ENCODE peak calls at places on chromosomes 3 and 15, in six cellular contexts. One of them, this sample, is unnamed.

GRCh38 chr15:98906712-98907083 is 100.9 kb downstream of the PGPEP1L start:
- DNase-seq in Peyer's patch: no peak
- DNase-seq in MM.1S: no peak
- DNase-seq in PC-3: peak
- DNase-seq in fibroblast of lung: no peak
- DNase-seq in tibial nerve: no peak
- DNase-seq in this sample: peak

GRCh38 chr15:67678948-67679347 is 136.4 kb downstream of the MAP2K5 start:
- DNase-seq in tibial nerve: no peak
- DNase-seq in MM.1S: no peak
- DNase-seq in PC-3: no peak
- DNase-seq in fibroblast of lung: no peak
- DNase-seq in Peyer's patch: no peak
- DNase-seq in this sample: no peak

GRCh38 chr3:195897081-195897852 is 11.1 kb downstream of the TNK2 start:
- DNase-seq in Peyer's patch: no peak
- DNase-seq in tibial nerve: no peak
- DNase-seq in MM.1S: no peak
- DNase-seq in fibroblast of lung: peak
- DNase-seq in PC-3: peak
- DNase-seq in this sample: peak

GRCh38 chr3:102790742-102791141 is 355.9 kb downstream of the ZPLD1 start:
- DNase-seq in Peyer's patch: no peak
- DNase-seq in PC-3: no peak
- DNase-seq in tibial nerve: no peak
- DNase-seq in fibroblast of lung: peak
- DNase-seq in MM.1S: no peak
- DNase-seq in this sample: no peak

GRCh38 chr3:143389388-143389787 is 269.8 kb downstream of the CHST2 start:
- DNase-seq in fibroblast of lung: no peak
- DNase-seq in MM.1S: peak
- DNase-seq in Peyer's patch: no peak
- DNase-seq in PC-3: no peak
- DNase-seq in tibial nerve: no peak
- DNase-seq in this sample: no peak

GRCh38 chr3:143216709-143217182 is 97.2 kb downstream of the CHST2 start:
- DNase-seq in fibroblast of lung: peak
- DNase-seq in tibial nerve: no peak
- DNase-seq in PC-3: no peak
- DNase-seq in Peyer's patch: no peak
- DNase-seq in MM.1S: peak
- DNase-seq in this sample: no peak

GRCh38 chr3:102301155-102301554 is 133.7 kb upstream of the ZPLD1 start:
- DNase-seq in MM.1S: no peak
- DNase-seq in tibial nerve: no peak
- DNase-seq in Peyer's patch: no peak
- DNase-seq in fibroblast of lung: peak
- DNase-seq in PC-3: no peak
- DNase-seq in this sample: no peak

GRCh38 chr3:182490601-182491485 is 302.5 kb upstream of the ATP11B start:
- DNase-seq in tibial nerve: peak
- DNase-seq in Peyer's patch: no peak
- DNase-seq in fibroblast of lung: peak
- DNase-seq in MM.1S: peak
- DNase-seq in PC-3: peak
- DNase-seq in this sample: peak

GRCh38 chr3:71466483-71466882 is 117.0 kb downstream of the FOXP1 start:
- DNase-seq in tibial nerve: no peak
- DNase-seq in fibroblast of lung: no peak
- DNase-seq in MM.1S: no peak
- DNase-seq in Peyer's patch: no peak
- DNase-seq in PC-3: peak
- DNase-seq in this sample: peak

GRCh38 chr3:146464005-146464595 is 5.3 kb downstream of the PLSCR2 start:
- DNase-seq in Peyer's patch: no peak
- DNase-seq in tibial nerve: no peak
- DNase-seq in MM.1S: no peak
- DNase-seq in fibroblast of lung: peak
- DNase-seq in PC-3: peak
- DNase-seq in this sample: peak

GRCh38 chr15:72782993-72783562 is 480 bp downstream of the ADPGK start:
- DNase-seq in PC-3: peak
- DNase-seq in Peyer's patch: no peak
- DNase-seq in MM.1S: peak
- DNase-seq in fibroblast of lung: peak
- DNase-seq in tibial nerve: peak
- DNase-seq in this sample: peak

GRCh38 chr3:127483902-127484591 is 106.5 kb downstream of the TPRA1 start:
- DNase-seq in Peyer's patch: no peak
- DNase-seq in PC-3: no peak
- DNase-seq in MM.1S: peak
- DNase-seq in fibroblast of lung: no peak
- DNase-seq in tibial nerve: no peak
- DNase-seq in this sample: no peak

GRCh38 chr3:48456466-48456865 is 9.9 kb downstream of the ATRIP start:
- DNase-seq in fibroblast of lung: no peak
- DNase-seq in MM.1S: peak
- DNase-seq in Peyer's patch: no peak
- DNase-seq in PC-3: no peak
- DNase-seq in tibial nerve: no peak
- DNase-seq in this sample: no peak
- TF ChIP-seq CTCF in fibroblast of lung: no peak
- TF ChIP-seq CTCF in MM.1S: no peak
- TF ChIP-seq CTCF in Peyer's patch: no peak
- TF ChIP-seq CTCF in PC-3: no peak
- TF ChIP-seq CTCF in tibial nerve: no peak
- TF ChIP-seq CTCF in this sample: no peak

DNA sequence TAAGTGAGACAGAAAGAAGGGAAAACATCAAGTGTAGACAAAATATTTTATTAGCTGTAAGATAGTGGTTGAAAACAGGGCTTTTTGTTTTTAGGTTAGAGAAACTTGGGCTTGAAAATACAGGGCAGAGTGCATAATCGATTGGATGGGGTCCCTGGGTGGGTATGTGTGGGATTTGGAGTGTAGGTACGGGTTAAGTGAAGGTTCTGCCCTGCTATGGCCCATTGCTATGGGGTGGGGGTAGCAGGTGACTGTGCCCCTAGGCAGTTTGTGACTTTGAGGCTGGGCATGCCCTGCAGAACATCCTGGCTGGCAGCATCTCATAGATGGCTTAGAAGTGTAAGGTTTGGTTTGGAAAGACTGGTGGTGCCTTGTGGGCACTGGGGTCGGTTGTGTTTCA is 3.7 kb upstream of the FAM131A start:
- DNase-seq in fibroblast of lung: no peak
- DNase-seq in MM.1S: no peak
- DNase-seq in PC-3: no peak
- DNase-seq in Peyer's patch: no peak
- DNase-seq in tibial nerve: no peak
- DNase-seq in this sample: no peak
- H3K27ac ChIP-seq in fibroblast of lung: peak
- H3K27ac ChIP-seq in MM.1S: no peak
- H3K27ac ChIP-seq in PC-3: peak
- H3K27ac ChIP-seq in Peyer's patch: no peak
- H3K27ac ChIP-seq in tibial nerve: no peak
- H3K27ac ChIP-seq in this sample: peak

GRCh38 chr3:129352045-129352444 is 73.4 kb downstream of the HMCES start:
- DNase-seq in PC-3: peak
- DNase-seq in fibroblast of lung: no peak
- DNase-seq in Peyer's patch: no peak
- DNase-seq in tibial nerve: no peak
- DNase-seq in MM.1S: no peak
- DNase-seq in this sample: no peak
- TF ChIP-seq CTCF in PC-3: peak
- TF ChIP-seq CTCF in fibroblast of lung: no peak
- TF ChIP-seq CTCF in Peyer's patch: no peak
- TF ChIP-seq CTCF in tibial nerve: no peak
- TF ChIP-seq CTCF in MM.1S: peak
- TF ChIP-seq CTCF in this sample: no peak

GRCh38 chr3:168889666-168890065 is 773.8 kb downstream of the MECOM start:
- DNase-seq in PC-3: peak
- DNase-seq in tibial nerve: no peak
- DNase-seq in fibroblast of lung: no peak
- DNase-seq in Peyer's patch: no peak
- DNase-seq in MM.1S: no peak
- DNase-seq in this sample: no peak
- H3K27ac ChIP-seq in PC-3: no peak
- H3K27ac ChIP-seq in tibial nerve: no peak
- H3K27ac ChIP-seq in fibroblast of lung: no peak
- H3K27ac ChIP-seq in Peyer's patch: no peak
- H3K27ac ChIP-seq in MM.1S: no peak
- H3K27ac ChIP-seq in this sample: no peak

DNA sequence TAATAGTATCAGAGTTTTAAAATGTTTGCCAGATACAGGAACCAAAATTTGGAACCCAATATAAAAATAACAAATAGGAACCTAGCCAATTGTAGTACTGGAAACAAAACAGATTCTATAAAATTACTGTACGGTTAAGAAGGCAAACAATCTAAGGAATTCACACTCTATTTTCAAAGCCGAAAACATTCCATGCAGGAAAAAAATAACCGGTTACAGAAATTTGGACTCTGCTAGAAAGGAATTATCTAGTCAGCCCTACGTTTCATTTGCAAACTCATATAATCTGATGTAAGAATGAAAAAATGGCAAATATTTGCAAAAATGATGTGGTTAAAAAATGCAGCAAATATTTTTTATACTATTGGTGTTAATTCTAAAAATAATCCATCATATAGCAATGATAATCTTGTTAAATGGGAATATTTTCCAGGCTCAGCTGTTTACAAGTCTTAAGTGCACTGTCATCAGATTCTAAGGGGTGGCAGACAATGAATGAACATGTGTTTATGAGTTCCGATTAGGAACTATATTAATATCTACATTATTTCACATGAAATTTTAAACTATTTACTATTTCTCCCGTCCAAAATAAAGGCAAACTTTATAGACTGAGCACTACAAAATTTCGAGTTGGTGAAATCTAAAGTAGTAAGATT is 58.1 kb downstream of the DCBLD2 start:
- DNase-seq in PC-3: no peak
- DNase-seq in MM.1S: no peak
- DNase-seq in Peyer's patch: no peak
- DNase-seq in fibroblast of lung: no peak
- DNase-seq in tibial nerve: no peak
- DNase-seq in this sample: no peak
- TF ChIP-seq CTCF in PC-3: no peak
- TF ChIP-seq CTCF in MM.1S: no peak
- TF ChIP-seq CTCF in Peyer's patch: no peak
- TF ChIP-seq CTCF in fibroblast of lung: no peak
- TF ChIP-seq CTCF in tibial nerve: no peak
- TF ChIP-seq CTCF in this sample: no peak

GRCh38 chr3:42801048-42801620 is 3.2 kb downstream of the HIGD1A start:
- DNase-seq in fibroblast of lung: no peak
- DNase-seq in tibial nerve: no peak
- DNase-seq in Peyer's patch: no peak
- DNase-seq in PC-3: no peak
- DNase-seq in MM.1S: no peak
- DNase-seq in this sample: no peak
- H3K27ac ChIP-seq in fibroblast of lung: no peak
- H3K27ac ChIP-seq in tibial nerve: peak
- H3K27ac ChIP-seq in Peyer's patch: peak
- H3K27ac ChIP-seq in PC-3: no peak
- H3K27ac ChIP-seq in MM.1S: no peak
- H3K27ac ChIP-seq in this sample: no peak

GRCh38 chr15:95850837-95851236 is 479.7 kb upstream of the NR2F2 start:
- DNase-seq in tibial nerve: no peak
- DNase-seq in MM.1S: no peak
- DNase-seq in PC-3: peak
- DNase-seq in Peyer's patch: no peak
- DNase-seq in fibroblast of lung: no peak
- DNase-seq in this sample: no peak
- TF ChIP-seq CTCF in tibial nerve: no peak
- TF ChIP-seq CTCF in MM.1S: peak
- TF ChIP-seq CTCF in PC-3: peak
- TF ChIP-seq CTCF in Peyer's patch: no peak
- TF ChIP-seq CTCF in fibroblast of lung: no peak
- TF ChIP-seq CTCF in this sample: no peak

GRCh38 chr15:31560643-31561042 is 234.0 kb downstream of the KLF13 start:
- DNase-seq in MM.1S: no peak
- DNase-seq in tibial nerve: no peak
- DNase-seq in fibroblast of lung: no peak
- DNase-seq in Peyer's patch: no peak
- DNase-seq in PC-3: no peak
- DNase-seq in this sample: no peak

GRCh38 chr15:31567861-31568260 is 241.2 kb downstream of the KLF13 start:
- DNase-seq in PC-3: no peak
- DNase-seq in Peyer's patch: no peak
- DNase-seq in fibroblast of lung: no peak
- DNase-seq in tibial nerve: no peak
- DNase-seq in MM.1S: no peak
- DNase-seq in this sample: no peak

GRCh38 chr15:31558840-31559239 is 232.2 kb downstream of the KLF13 start:
- DNase-seq in Peyer's patch: no peak
- DNase-seq in PC-3: no peak
- DNase-seq in fibroblast of lung: no peak
- DNase-seq in tibial nerve: no peak
- DNase-seq in MM.1S: no peak
- DNase-seq in this sample: no peak

GRCh38 chr15:31561156-31561555 is 234.5 kb downstream of the KLF13 start:
- DNase-seq in Peyer's patch: no peak
- DNase-seq in tibial nerve: no peak
- DNase-seq in fibroblast of lung: no peak
- DNase-seq in MM.1S: no peak
- DNase-seq in PC-3: no peak
- DNase-seq in this sample: no peak

GRCh38 chr15:31563421-31563820 is 236.8 kb downstream of the KLF13 start:
- DNase-seq in fibroblast of lung: no peak
- DNase-seq in PC-3: no peak
- DNase-seq in tibial nerve: no peak
- DNase-seq in Peyer's patch: no peak
- DNase-seq in MM.1S: no peak
- DNase-seq in this sample: no peak
- H3K27ac ChIP-seq in fibroblast of lung: no peak
- H3K27ac ChIP-seq in PC-3: no peak
- H3K27ac ChIP-seq in tibial nerve: no peak
- H3K27ac ChIP-seq in Peyer's patch: no peak
- H3K27ac ChIP-seq in MM.1S: no peak
- H3K27ac ChIP-seq in this sample: no peak

GRCh38 chr15:70260096-70260495 is 162.4 kb upstream of the TLE3 start:
- DNase-seq in Peyer's patch: no peak
- DNase-seq in MM.1S: peak
- DNase-seq in tibial nerve: no peak
- DNase-seq in PC-3: no peak
- DNase-seq in fibroblast of lung: no peak
- DNase-seq in this sample: no peak
- TF ChIP-seq CTCF in Peyer's patch: no peak
- TF ChIP-seq CTCF in MM.1S: no peak
- TF ChIP-seq CTCF in tibial nerve: no peak
- TF ChIP-seq CTCF in PC-3: no peak
- TF ChIP-seq CTCF in fibroblast of lung: no peak
- TF ChIP-seq CTCF in this sample: no peak

DNA sequence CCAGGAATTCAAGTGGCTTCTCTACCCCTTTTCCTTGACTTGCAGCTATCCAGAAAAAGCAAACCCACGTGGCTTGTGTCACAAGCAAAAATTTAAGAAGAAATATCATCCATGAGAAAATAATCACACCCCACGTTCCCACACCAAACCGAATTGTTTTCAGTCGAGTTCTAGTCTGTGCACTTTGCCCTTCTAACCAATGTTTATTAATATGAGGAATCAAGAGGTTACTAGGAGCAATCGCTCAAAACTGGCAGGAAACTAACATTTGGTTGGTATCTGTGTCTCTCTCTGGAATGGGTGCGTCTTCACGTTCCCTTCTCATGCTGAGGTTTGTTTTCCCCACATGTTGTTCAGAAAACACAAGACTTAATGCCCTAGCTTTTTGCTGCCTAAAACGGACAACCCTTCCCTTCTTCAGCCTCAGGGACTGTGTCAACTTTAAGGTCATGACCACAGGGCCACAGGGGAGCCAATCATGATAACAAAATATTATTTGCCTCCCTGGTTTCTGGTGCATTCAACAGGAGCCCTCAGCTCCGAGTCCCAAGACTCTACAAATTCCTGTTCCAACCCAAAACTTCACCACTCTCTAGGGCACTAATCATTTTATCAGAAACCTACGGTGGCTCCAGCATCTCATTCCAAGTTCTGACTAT is 41.4 kb upstream of the LMCD1 start:
- DNase-seq in Peyer's patch: no peak
- DNase-seq in MM.1S: no peak
- DNase-seq in fibroblast of lung: peak
- DNase-seq in PC-3: no peak
- DNase-seq in tibial nerve: no peak
- DNase-seq in this sample: no peak
- H3K27ac ChIP-seq in Peyer's patch: no peak
- H3K27ac ChIP-seq in MM.1S: no peak
- H3K27ac ChIP-seq in fibroblast of lung: peak
- H3K27ac ChIP-seq in PC-3: no peak
- H3K27ac ChIP-seq in tibial nerve: no peak
- H3K27ac ChIP-seq in this sample: no peak

This sample was measured in RWPE1.